ENCODE peak calls at places on chromosomes 13 and 19, in ten cellular contexts. K is GM10248; B is G401; L is small intestine; T is activated CD4-positive, CD25-positive, alpha-beta regulatory T cell treated with anti-CD3 and anti-CD28 coated beads, Interleukin-2, amount 50 U/mL, for 16 hours; G is HT-29; E is cardiac fibroblast; S is T-cell; Z is SJCRH30; Y is left ventricle myocardium inferior. W is an unnamed sample.

GRCh38 chr13:99617474-99618255 is 116.4 kb downstream of the TM9SF2 start:
- DNase-seq in K (peak), B (peak), L (no peak), T (no peak), G (peak), E (peak), S (peak), Z (peak), Y (no peak), W (peak)

GRCh38 chr13:110319774-110320509 is 12.9 kb downstream of the COL4A2 start:
- DNase-seq in K (no peak), B (no peak), L (no peak), T (no peak), G (peak), E (peak), S (no peak), Z (no peak), Y (no peak), W (no peak)

GRCh38 chr19:50415661-50416033 is 3.1 kb upstream of the SPIB start:
- DNase-seq in K (peak), B (no peak), L (no peak), T (no peak), G (no peak), E (no peak), S (no peak), Z (no peak), Y (peak), W (peak)

GRCh38 chr13:80123945-80124344 is 217.0 kb downstream of the SPRY2 start:
- DNase-seq in K (no peak), B (no peak), L (peak), T (no peak), G (no peak), E (no peak), S (no peak), Z (no peak), Y (no peak), W (peak)

GRCh38 chr19:40433391-40434216 is 7.8 kb upstream of the SERTAD1 start:
- DNase-seq in K (peak), B (peak), L (peak), T (no peak), G (peak), E (peak), S (peak), Z (peak), Y (peak), W (peak)

GRCh38 chr19:34261335-34262109 is 7.2 kb downstream of the GARRE1 start:
- DNase-seq in K (no peak), B (no peak), L (no peak), T (no peak), G (no peak), E (no peak), S (no peak), Z (no peak), Y (no peak), W (no peak)

GRCh38 chr19:47699360-47699917 is 13.8 kb upstream of the EHD2 start:
- DNase-seq in K (peak), B (peak), L (peak), T (no peak), G (peak), E (no peak), S (peak), Z (peak), Y (no peak), W (peak)

GRCh38 chr13:34762312-34762711 is 179.8 kb upstream of the NBEA start:
- DNase-seq in K (no peak), B (no peak), L (no peak), T (no peak), G (no peak), E (no peak), S (no peak), Z (no peak), Y (no peak), W (no peak)

GRCh38 chr13:23509781-23510543 is 60.2 kb upstream of the TNFRSF19 start:
- DNase-seq in K (no peak), B (no peak), L (no peak), T (no peak), G (no peak), E (peak), S (no peak), Z (no peak), Y (no peak), W (no peak)

GRCh38 chr19:10871711-10872550 is 578 bp downstream of the CARM1 start:
- DNase-seq in K (no peak), B (no peak), L (peak), T (no peak), G (no peak), E (no peak), S (peak), Z (peak), Y (peak), W (peak)

GRCh38 chr19:3537438-3538240 is 1.3 kb upstream of the TEKTIP1 start:
- DNase-seq in K (no peak), B (no peak), L (no peak), T (no peak), G (no peak), E (no peak), S (no peak), Z (no peak), Y (no peak), W (no peak)

GRCh38 chr13:97892717-97893116 is 60.8 kb upstream of the IPO5 start:
- DNase-seq in K (no peak), B (no peak), L (no peak), T (no peak), G (no peak), E (peak), S (no peak), Z (no peak), Y (no peak), W (no peak)

W was measured in colonic mucosa.